ENCODE peak calls at places on chromosomes 13 and 19, in six cellular contexts. N is NCI-H1694 treated with DMSO at 0.1 percent for 48 hours, M is body of pancreas, U is HEK293T, D is dermis microvascular lymphatic vessel endothelial cell, B is RWPE1. H is an unnamed sample.

GRCh38 chr13:97388385-97388784 is 45.6 kb upstream of the RAP2A start:
- DNase-seq in N (no peak), M (no peak), U (no peak), D (no peak), B (no peak), H (no peak)

GRCh38 chr19:2711937-2712205 is 9.3 kb downstream of the DIRAS1 start:
- DNase-seq in N (no peak), M (no peak), U (no peak), D (no peak), B (no peak), H (no peak)

GRCh38 chr19:51550848-51551672 is 19.6 kb upstream of the SIGLEC6 start:
- DNase-seq in N (no peak), M (no peak), U (no peak), D (no peak), B (no peak), H (no peak)

GRCh38 chr13:36736119-36736726 is 62.4 kb downstream of the SERTM1 start:
- DNase-seq in N (peak; percentile 24), M (peak; percentile 54), U (peak; percentile 48), D (peak; percentile 60), B (peak; percentile 38), H (peak; percentile 60)

GRCh38 chr19:3440082-3440481 is 40.2 kb downstream of the SMIM24 start:
- DNase-seq in N (peak; percentile 2), M (peak; percentile 41), U (peak; percentile 57), D (no peak), B (no peak), H (no peak)

GRCh38 chr19:10742494-10742893 is 24.6 kb downstream of the DNM2 start:
- DNase-seq in N (no peak), M (peak; percentile 56), U (no peak), D (no peak), B (no peak), H (no peak)

GRCh38 chr19:24127601-24128000 is 40.6 kb downstream of the ZNF254 start:
- DNase-seq in N (no peak), M (no peak), U (no peak), D (no peak), B (no peak), H (no peak)

GRCh38 chr13:42280537-42280936 is 8.6 kb downstream of the AKAP11 start:
- DNase-seq in N (no peak), M (no peak), U (no peak), D (no peak), B (no peak), H (no peak)

GRCh38 chr19:13104848-13105646 is 2.4 kb upstream of the LYL1 start:
- DNase-seq in N (no peak), M (no peak), U (no peak), D (no peak), B (no peak), H (no peak)

GRCh38 chr13:102974574-102975195 is 91.5 kb downstream of the SLC10A2 start:
- DNase-seq in N (no peak), M (no peak), U (no peak), D (no peak), B (no peak), H (no peak)

GRCh38 chr19:6639439-6639838 is 30.5 kb downstream of the TNFSF14 start:
- DNase-seq in N (no peak), M (no peak), U (no peak), D (no peak), B (no peak), H (no peak)

GRCh38 chr19:18417250-18418033 is 1.8 kb upstream of the SSBP4 start:
- DNase-seq in N (peak; percentile 23), M (peak; percentile 63), U (peak; percentile 69), D (peak; percentile 68), B (no peak), H (peak; percentile 62)

GRCh38 chr19:49767380-49767779 is 579 bp downstream of the AP2A1 start:
- DNase-seq in N (no peak), M (no peak), U (no peak), D (no peak), B (peak; percentile 23), H (no peak)

GRCh38 chr19:51821921-51822716 is 27.2 kb downstream of the FPR3 start:
- DNase-seq in N (no peak), M (no peak), U (no peak), D (no peak), B (no peak), H (no peak)